ENCODE peak calls at places on chromosomes 4 and X, in five cellular contexts. R, M, F, J and G are unnamed samples.

GRCh38 chrX:23861215-23861896 is 46.4 kb downstream of the APOO start:
- DNase-seq in J (no peak), R (no peak), M (no peak), F (no peak), G (no peak)

GRCh38 chrX:154458116-154458953 is at the start of gene PLXNA3:
- DNase-seq in R (no peak), J (peak; percentile 65), F (no peak), M (no peak), G (no peak)

GRCh38 chrX:153474718-153475117 is 4.3 kb upstream of the HAUS7 start:
- DNase-seq in F (peak; percentile 60), M (peak; percentile 38), R (peak; percentile 81), J (no peak), G (no peak)

GRCh38 chr4:127832585-127832984 is 48.1 kb upstream of the PLK4 start:
- DNase-seq in R (no peak), F (no peak), M (no peak), J (no peak), G (no peak)

GRCh38 chrX:31293409-31293808 is 221.6 kb upstream of the FTHL17 start:
- DNase-seq in F (no peak), R (no peak), J (no peak), M (no peak), G (no peak)

GRCh38 chr4:31125496-31125895 is 405.3 kb downstream of the PCDH7 start:
- DNase-seq in J (no peak), F (no peak), R (no peak), M (no peak), G (no peak)

GRCh38 chrX:148902581-148902980 is 402.2 kb downstream of the AFF2 start:
- DNase-seq in F (no peak), M (no peak), R (no peak), J (no peak), G (no peak)

GRCh38 chrX:40485973-40486372 is 94.8 kb upstream of the ATP6AP2 start:
- DNase-seq in J (no peak), F (no peak), M (no peak), R (no peak), G (no peak)

GRCh38 chrX:148049441-148049840 is 68.3 kb downstream of the FMR1NB start:
- DNase-seq in R (no peak), J (peak; percentile 42), M (no peak), F (no peak), G (no peak)

GRCh38 chr4:156656911-156657310 is 314.7 kb downstream of the PDGFC start:
- DNase-seq in F (no peak), R (no peak), M (no peak), J (no peak), G (no peak)

GRCh38 chrX:96563663-96564062 is 121.0 kb upstream of the DIAPH2 start:
- DNase-seq in M (no peak), R (no peak), F (no peak), J (no peak), G (no peak)

GRCh38 chr4:3880595-3881120 is 114.5 kb downstream of the ADRA2C start:
- DNase-seq in J (peak; percentile 88), M (peak; percentile 69), F (peak; percentile 74), R (peak; percentile 58), G (peak; percentile 32)

GRCh38 chr4:2689114-2689513 is 67.0 kb downstream of the TNIP2 start:
- DNase-seq in J (no peak), R (no peak), M (no peak), F (no peak), G (no peak)

GRCh38 chrX:48996969-48997368 is 5.1 kb downstream of the GRIPAP1 start:
- DNase-seq in F (no peak), M (no peak), J (peak; percentile 47), R (no peak), G (no peak)

GRCh38 chrX:53086464-53086863 is 4.3 kb downstream of the TSPYL2 start:
- DNase-seq in J (no peak), F (no peak), M (no peak), R (peak; percentile 82), G (no peak)

GRCh38 chr4:24032371-24032989 is 142.6 kb upstream of the PPARGC1A start:
- DNase-seq in J (peak; percentile 23), M (no peak), F (no peak), R (no peak), G (no peak)

GRCh38 chr4:153782567-153782966 is 6.3 kb downstream of the SFRP2 start:
- DNase-seq in J (no peak), M (no peak), R (no peak), F (no peak), G (no peak)

GRCh38 chrX:20746690-20747089 is 480.0 kb upstream of the RPS6KA3 start:
- DNase-seq in M (no peak), F (no peak), R (no peak), J (no peak), G (no peak)

GRCh38 chr4:6179362-6179761 is 21.0 kb downstream of the JAKMIP1 start:
- DNase-seq in F (no peak), R (no peak), M (no peak), J (no peak), G (no peak)

GRCh38 chrX:71492086-71493065 is 40.5 kb upstream of the OGT start:
- DNase-seq in M (peak; percentile 38), R (peak; percentile 43), F (no peak), J (peak; percentile 3), G (peak; percentile 10)

GRCh38 chr4:172758586-172759340 is 409.8 kb upstream of the GALNT7 start:
- DNase-seq in J (no peak), M (no peak), F (no peak), R (no peak), G (peak; percentile 74)

GRCh38 chr4:34861661-34862060 is 1382.7 kb downstream of the ARAP2 start:
- DNase-seq in R (no peak), M (no peak), J (no peak), F (no peak), G (no peak)

GRCh38 chr4:150235795-150236385 is 157.6 kb downstream of the DCLK2 start:
- DNase-seq in R (no peak), J (no peak), M (no peak), F (no peak), G (no peak)

GRCh38 chr4:144647095-144647959 is 1.4 kb downstream of the HHIP start:
- DNase-seq in M (no peak), J (no peak), F (no peak), R (no peak), G (peak; percentile 27)

GRCh38 chr4:173212379-173212778 is 43.8 kb downstream of the GALNT7 start:
- DNase-seq in F (no peak), M (no peak), R (no peak), J (no peak), G (no peak)

GRCh38 chr4:6772223-6772928 is 10.2 kb upstream of the KIAA0232 start:
- DNase-seq in M (peak; percentile 79), F (peak; percentile 76), R (no peak), J (no peak), G (no peak)

GRCh38 chr4:2936773-2937145 is 26.4 kb downstream of the NOP14 start:
- DNase-seq in F (peak; percentile 53), M (no peak), J (no peak), R (peak; percentile 24), G (peak; percentile 91)

GRCh38 chr4:105088110-105088879 is 58.4 kb upstream of the TET2 start:
- DNase-seq in M (peak; percentile 26), R (no peak), J (no peak), F (no peak), G (peak; percentile 84)

GRCh38 chr4:87087015-87087920 is 133.2 kb downstream of the KLHL8 start:
- DNase-seq in J (no peak), F (no peak), R (no peak), M (no peak), G (no peak)

GRCh38 chr4:87122252-87122651 is 98.2 kb downstream of the KLHL8 start:
- DNase-seq in F (no peak), M (no peak), R (no peak), J (no peak), G (peak; percentile 52)

GRCh38 chr4:79281577-79282359 is 44.1 kb downstream of the NAA11 start:
- DNase-seq in M (no peak), J (no peak), R (no peak), F (no peak), G (no peak)

GRCh38 chr4:38237139-38237538 is 276.9 kb downstream of the PTTG2 start:
- DNase-seq in F (no peak), M (no peak), R (no peak), J (no peak), G (peak; percentile 85)

GRCh38 chrX:20863649-20864048 is 510.6 kb upstream of the CNKSR2 start:
- DNase-seq in R (no peak), M (no peak), F (no peak), J (no peak), G (no peak)

GRCh38 chr4:11765849-11766453 is 337.3 kb upstream of the HS3ST1 start:
- DNase-seq in F (no peak), M (peak; percentile 28), R (no peak), J (peak; percentile 60), G (peak; percentile 44)

GRCh38 chr4:97153042-97153441 is 990.2 kb downstream of the STPG2 start:
- DNase-seq in F (no peak), J (peak; percentile 56), R (no peak), M (no peak), G (peak; percentile 51)
- TF ChIP-seq CTCF in F (peak; percentile 31), J (no peak), R (no peak), M (peak; percentile 31), G (peak; percentile 65)

DNA sequence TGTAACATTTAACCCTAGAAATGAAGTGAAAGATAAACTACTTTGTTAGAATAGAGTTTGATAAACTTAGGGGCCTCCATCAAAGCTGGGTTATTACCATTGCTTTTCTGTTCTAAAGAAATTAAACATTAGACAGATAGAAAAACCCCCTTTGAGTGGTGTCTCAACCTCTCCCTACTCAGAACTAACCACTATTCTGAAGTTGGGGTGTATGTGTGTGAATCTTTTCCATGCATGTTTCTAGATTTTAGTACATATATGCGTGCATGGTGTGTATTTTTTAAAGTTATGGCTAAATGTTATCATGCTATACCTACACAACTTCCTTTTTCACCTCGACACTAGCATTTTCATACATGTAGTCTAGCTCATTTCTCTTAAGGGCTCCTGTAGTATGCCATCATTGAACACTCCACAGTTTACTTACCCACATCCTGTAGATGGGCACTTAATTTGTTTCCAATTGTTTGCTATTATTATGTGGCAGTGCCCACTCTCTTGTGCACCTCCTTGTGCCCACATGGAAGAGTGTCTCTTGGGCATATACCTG is 25.7 kb downstream of the GEMIN8 start:
- DNase-seq in R (no peak), J (no peak), F (no peak), M (no peak), G (no peak)
- H3K27me3 ChIP-seq in R (no peaks in the 10 kb centered on the region), J (no peaks in the 10 kb centered on the region), F (no peaks in the 10 kb centered on the region), M (no peaks in the 10 kb centered on the region), G (no peaks in the 10 kb centered on the region)

DNA sequence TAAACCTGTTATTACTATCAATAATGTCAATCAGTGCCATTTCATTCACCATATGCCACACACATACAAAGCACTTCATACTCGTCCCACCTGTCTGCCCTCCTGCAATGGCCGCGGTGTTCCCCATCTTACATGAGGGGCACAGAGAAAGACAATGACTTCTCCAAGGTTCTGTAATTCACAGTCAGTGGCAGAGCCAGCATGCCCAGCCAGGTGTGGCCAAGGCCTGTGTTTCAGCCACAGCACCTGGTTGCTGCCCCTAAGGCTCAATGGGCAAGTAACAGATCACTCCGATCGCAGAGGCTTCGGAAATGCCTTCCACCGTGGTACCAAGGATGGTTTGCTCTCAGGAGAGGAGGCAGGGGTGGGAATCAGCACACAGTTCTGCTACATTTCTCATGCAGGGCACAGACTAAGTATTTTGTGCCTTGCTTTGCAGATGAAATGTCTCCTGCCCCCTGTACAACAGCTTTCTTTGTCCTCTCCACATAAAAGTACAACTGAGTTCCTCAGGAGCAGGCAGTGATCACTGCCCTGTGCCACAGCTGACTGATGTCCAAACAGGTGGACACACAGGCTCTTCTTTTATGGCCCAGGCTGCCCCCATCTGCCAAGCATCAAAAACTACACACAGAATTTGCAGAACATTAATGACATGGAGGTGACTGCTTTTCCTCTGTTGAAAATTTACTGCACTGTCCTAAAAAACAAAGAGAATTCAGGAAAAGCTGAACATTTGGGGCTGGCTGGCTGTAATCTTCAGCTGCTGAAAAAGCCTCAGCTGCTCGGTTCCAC is 10.8 kb downstream of the AFAP1 start:
- DNase-seq in M (no peak), R (no peak), F (no peak), J (no peak), G (no peak)
- TF ChIP-seq CTCF in M (no peak), R (no peak), F (no peak), J (peak; percentile 33), G (peak; percentile 43)

GRCh38 chr4:75639124-75639695 is 8.9 kb upstream of the CDKL2 start:
- DNase-seq in M (no peak), F (no peak), J (no peak), R (no peak), G (no peak)
- H3K27me3 ChIP-seq in M (no peaks in the 10 kb centered on the region), F (no peaks in the 10 kb centered on the region), J (no peaks in the 10 kb centered on the region), R (no peaks in the 10 kb centered on the region), G (no peaks in the 10 kb centered on the region)